ENCODE peak calls at places on chromosome 14, in five cellular contexts. L is IMR-90, D is kidney, N is adrenal gland, R is foreskin fibroblast. A is an unnamed sample.

GRCh38 chr14:100896369-100897060 is 7.0 kb downstream of the RTL1 start:
- DNase-seq in L (no peak), D (no peak), N (peak; percentile 33), R (no peak), A (no peak)

GRCh38 chr14:104114421-104115130 is 23.8 kb upstream of the KIF26A start:
- DNase-seq in L (no peak), D (peak; percentile 49), N (no peak), R (no peak), A (no peak)

GRCh38 chr14:106530423-106531107 is 1004.2 kb downstream of the TMEM121 start:
- DNase-seq in L (no peak), D (no peak), N (no peak), R (no peak), A (no peak)

GRCh38 chr14:57987596-57988300 is 121.9 kb upstream of the SLC35F4 start:
- DNase-seq in L (no peak), D (no peak), N (no peak), R (no peak), A (no peak)

GRCh38 chr14:72844528-72844927 is 49.4 kb downstream of the DPF3 start:
- DNase-seq in L (no peak), D (no peak), N (no peak), R (peak; percentile 30), A (no peak)

GRCh38 chr14:76348898-76349297 is 27.0 kb upstream of the ESRRB start:
- DNase-seq in L (peak; percentile 29), D (no peak), N (peak; percentile 23), R (peak; percentile 79), A (peak; percentile 56)

GRCh38 chr14:69518341-69519101 is 34.0 kb downstream of the PLEKHD1 start:
- DNase-seq in L (no peak), D (no peak), N (no peak), R (no peak), A (no peak)

GRCh38 chr14:38731962-38732361 is 371.1 kb downstream of the SEC23A start:
- DNase-seq in L (no peak), D (no peak), N (no peak), R (no peak), A (no peak)

GRCh38 chr14:92528486-92529100 is 15.0 kb downstream of the RIN3 start:
- DNase-seq in L (no peak), D (no peak), N (no peak), R (no peak), A (no peak)

GRCh38 chr14:28763914-28764848 is 2.4 kb upstream of the FOXG1 start:
- DNase-seq in L (no peak), D (no peak), N (no peak), R (no peak), A (no peak)

GRCh38 chr14:65821224-65821753 is 408.8 kb downstream of the FUT8 start:
- DNase-seq in L (no peak), D (no peak), N (no peak), R (no peak), A (no peak)

GRCh38 chr14:95240859-95241813 is 78.6 kb downstream of the CLMN start:
- DNase-seq in L (no peak), D (no peak), N (no peak), R (no peak), A (no peak)

GRCh38 chr14:95998656-95999055 is 40.5 kb upstream of the C14orf132 start:
- DNase-seq in L (peak; percentile 53), D (no peak), N (no peak), R (peak; percentile 23), A (peak; percentile 10)

GRCh38 chr14:94129111-94129757 is at the start of gene IFI27L2:
- DNase-seq in L (peak; percentile 73), D (peak; percentile 88), N (peak; percentile 76), R (peak; percentile 81), A (no peak)

GRCh38 chr14:105413542-105413886 is 6.1 kb upstream of the MTA1 start:
- DNase-seq in L (no peak), D (no peak), N (no peak), R (no peak), A (no peak)

GRCh38 chr14:92679246-92679645 is 69.2 kb downstream of the LGMN start:
- DNase-seq in L (no peak), D (peak; percentile 45), N (no peak), R (no peak), A (no peak)

GRCh38 chr14:83828406-83828805 is 1701.5 kb upstream of the FLRT2 start:
- DNase-seq in L (peak; percentile 55), D (no peak), N (no peak), R (no peak), A (no peak)

GRCh38 chr14:20671597-20672283 is 12.6 kb upstream of the RNASE4 start:
- DNase-seq in L (peak; percentile 7), D (no peak), N (no peak), R (no peak), A (no peak)

GRCh38 chr14:104665663-104666522 is 23.5 kb upstream of the INF2 start:
- DNase-seq in L (no peak), D (peak; percentile 76), N (no peak), R (no peak), A (no peak)

GRCh38 chr14:101713641-101714349 is 47.7 kb upstream of the PPP2R5C start:
- DNase-seq in L (no peak), D (no peak), N (no peak), R (no peak), A (no peak)

GRCh38 chr14:45287609-45288008 is 34.6 kb upstream of the MIS18BP1 start:
- DNase-seq in L (no peak), D (no peak), N (no peak), R (no peak), A (no peak)

GRCh38 chr14:71242237-71242748 is 335.0 kb downstream of the PCNX1 start:
- DNase-seq in L (peak; percentile 78), D (no peak), N (peak; percentile 58), R (peak; percentile 93), A (peak; percentile 74)

GRCh38 chr14:72558721-72559120 is 335.2 kb downstream of the DPF3 start:
- DNase-seq in L (peak; percentile 56), D (no peak), N (no peak), R (peak; percentile 59), A (no peak)

GRCh38 chr14:73026243-73026844 is 562 bp downstream of the ZFYVE1 start:
- DNase-seq in L (no peak), D (no peak), N (no peak), R (no peak), A (no peak)

GRCh38 chr14:64303471-64303917 is 9.3 kb upstream of the ESR2 start:
- DNase-seq in L (peak; percentile 68), D (no peak), N (no peak), R (peak; percentile 33), A (peak; percentile 37)

GRCh38 chr14:20631821-20632389 is 9.6 kb downstream of the OR6S1 start:
- DNase-seq in L (peak; percentile 56), D (peak; percentile 83), N (peak; percentile 68), R (peak; percentile 68), A (no peak)

GRCh38 chr14:68972507-68973272 is 6.4 kb downstream of the ACTN1 start:
- DNase-seq in L (peak; percentile 94), D (no peak), N (no peak), R (no peak), A (no peak)

GRCh38 chr14:88831285-88831684 is 6.8 kb downstream of the TTC8 start:
- DNase-seq in L (peak; percentile 81), D (no peak), N (peak; percentile 35), R (peak; percentile 67), A (no peak)

GRCh38 chr14:99132821-99133562 is 139.0 kb downstream of the BCL11B start:
- DNase-seq in L (no peak), D (peak; percentile 19), N (no peak), R (no peak), A (no peak)

DNA sequence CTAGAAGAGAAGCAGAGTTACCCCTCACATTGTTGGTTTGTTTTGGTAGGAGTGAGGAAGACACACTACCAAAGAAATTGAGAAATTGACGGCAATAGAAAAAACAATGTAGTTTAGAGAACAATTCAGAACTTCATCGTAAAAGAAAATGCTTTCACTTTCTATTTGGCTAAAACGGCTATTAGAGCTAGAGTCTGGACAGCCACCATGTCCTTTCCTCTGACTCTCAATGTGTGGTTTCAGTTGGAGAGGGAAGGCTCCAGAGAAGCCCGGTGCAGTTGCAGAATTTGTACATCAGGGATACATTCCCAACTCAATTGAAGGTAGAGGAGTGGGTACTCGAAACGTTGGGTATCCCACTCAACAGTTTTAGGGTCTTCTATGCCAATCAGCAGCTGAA is 535.3 kb downstream of the GALC start:
- DNase-seq in L (no peak), D (no peak), N (no peak), R (no peak), A (no peak)
- H3K4me3 ChIP-seq in L (peak overlapping the region; percentile 18), D (no peak overlapping the region), N (no peak overlapping the region), R (peak overlapping the region; percentile 28), A (no peak overlapping the region)

GRCh38 chr14:91140672-91141071 is 26.8 kb downstream of the DGLUCY start:
- DNase-seq in L (no peak), D (no peak), N (no peak), R (no peak), A (no peak)
- TF ChIP-seq CTCF in L (peak; percentile 42), D (peak; percentile 22), N (peak; percentile 30), R (peak; percentile 32), A (peak; percentile 36)

DNA sequence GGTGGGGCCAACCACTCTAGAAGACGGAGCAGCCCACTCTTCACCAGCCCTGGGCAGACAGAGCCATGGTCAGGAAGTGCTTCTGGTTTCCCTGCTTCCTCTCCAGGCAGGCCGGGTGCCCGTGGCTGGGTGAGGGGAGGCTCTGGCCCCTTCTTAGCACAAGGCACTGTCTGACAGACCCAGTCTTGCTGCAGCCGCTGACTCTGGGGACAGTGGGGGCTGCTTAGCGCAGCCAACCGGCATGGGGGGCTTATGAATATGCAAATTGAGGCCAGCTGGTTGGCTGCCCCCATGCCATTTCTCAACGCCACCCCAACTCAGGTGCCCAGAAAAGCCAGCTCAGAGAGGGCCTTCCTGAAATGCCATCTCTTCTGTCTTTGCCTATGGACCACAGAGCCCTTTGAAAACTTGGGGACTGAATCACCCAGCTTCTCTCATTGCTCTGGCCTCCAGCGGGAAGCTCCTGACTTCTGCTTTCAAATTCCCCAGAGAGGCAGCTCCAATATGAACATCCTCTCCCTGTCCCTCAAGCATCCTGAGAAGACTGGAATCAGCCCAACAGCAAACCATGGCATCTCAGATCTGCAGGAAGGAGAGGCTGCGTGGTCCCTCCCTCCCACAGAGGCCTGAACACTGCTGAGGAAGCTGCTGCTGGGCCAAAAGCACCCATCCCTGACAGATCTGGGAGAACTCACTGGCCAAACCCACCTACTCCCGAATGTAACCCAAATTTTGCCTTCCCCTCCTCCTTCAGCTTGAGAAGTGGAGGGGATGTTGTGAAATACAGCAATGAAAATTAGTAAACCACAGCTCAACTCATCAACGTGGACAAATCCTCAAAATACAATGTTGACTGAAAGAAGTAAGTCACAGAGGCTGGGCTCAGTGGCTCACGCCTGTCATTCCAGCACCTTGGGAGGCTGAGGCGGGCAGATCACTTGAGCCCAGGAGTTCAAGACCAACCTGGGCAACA is at the start of gene PROX2:
- DNase-seq in L (no peak), D (no peak), N (no peak), R (no peak), A (no peak)
- H3K4me3 ChIP-seq in L (no peak within 1 kb of the TSS), D (no peak within 1 kb of the TSS), N (no peak within 1 kb of the TSS), R (no peak within 1 kb of the TSS), A (no peak within 1 kb of the TSS)

GRCh38 chr14:23485311-23485710 is 15.8 kb downstream of the NGDN start:
- DNase-seq in L (no peak), D (no peak), N (no peak), R (no peak), A (no peak)

GRCh38 chr14:23481992-23482813 is 12.7 kb downstream of the NGDN start:
- DNase-seq in L (no peak), D (no peak), N (no peak), R (no peak), A (no peak)

GRCh38 chr14:23481362-23481970 is 12.0 kb downstream of the NGDN start:
- DNase-seq in L (peak; percentile 23), D (no peak), N (no peak), R (no peak), A (no peak)

GRCh38 chr14:23482814-23483128 is 13.3 kb downstream of the NGDN start:
- DNase-seq in L (no peak), D (no peak), N (no peak), R (no peak), A (no peak)

GRCh38 chr14:23483216-23483854 is 13.8 kb downstream of the NGDN start:
- DNase-seq in L (peak; percentile 13), D (no peak), N (no peak), R (no peak), A (no peak)
- TF ChIP-seq CTCF in L (peak; percentile 51), D (no peak), N (peak; percentile 25), R (peak; percentile 46), A (peak; percentile 61)

A was measured in HFF-Myc.